ENCODE peak calls at places on chromosome 10, in ten cellular contexts. One of them, this sample, is unnamed.

GRCh38 chr10:86943316-86944030 is 13.9 kb downstream of the MMRN2 start:
- DNase-seq in mucosa of descending colon: no peak
- DNase-seq in HFF-Myc: no peak
- DNase-seq in GM13976: no peak
- DNase-seq in RWPE1: no peak
- DNase-seq in tibial artery: no peak
- DNase-seq in upper lobe of right lung: no peak
- DNase-seq in heart right ventricle: no peak
- DNase-seq in Panc1: no peak
- DNase-seq in GM20000: no peak
- DNase-seq in this sample: peak; percentile 60

GRCh38 chr10:3220853-3221252 is 48.3 kb upstream of the PITRM1 start:
- DNase-seq in mucosa of descending colon: no peak
- DNase-seq in HFF-Myc: no peak
- DNase-seq in GM13976: no peak
- DNase-seq in RWPE1: no peak
- DNase-seq in tibial artery: no peak
- DNase-seq in upper lobe of right lung: no peak
- DNase-seq in heart right ventricle: no peak
- DNase-seq in Panc1: no peak
- DNase-seq in GM20000: no peak
- DNase-seq in this sample: no peak

GRCh38 chr10:17963431-17963830 is 11.7 kb downstream of the SLC39A12 start:
- DNase-seq in mucosa of descending colon: no peak
- DNase-seq in HFF-Myc: no peak
- DNase-seq in GM13976: no peak
- DNase-seq in RWPE1: no peak
- DNase-seq in tibial artery: no peak
- DNase-seq in upper lobe of right lung: no peak
- DNase-seq in heart right ventricle: no peak
- DNase-seq in Panc1: no peak
- DNase-seq in GM20000: no peak
- DNase-seq in this sample: no peak

GRCh38 chr10:44384601-44385422 is at the start of gene CXCL12:
- DNase-seq in mucosa of descending colon: peak; percentile 35
- DNase-seq in HFF-Myc: no peak
- DNase-seq in GM13976: no peak
- DNase-seq in RWPE1: no peak
- DNase-seq in tibial artery: peak; percentile 65
- DNase-seq in upper lobe of right lung: peak; percentile 65
- DNase-seq in heart right ventricle: peak; percentile 59
- DNase-seq in Panc1: no peak
- DNase-seq in GM20000: peak; percentile 37
- DNase-seq in this sample: peak; percentile 76

GRCh38 chr10:97426776-97427570 is 982 bp downstream of the PGAM1 start:
- DNase-seq in mucosa of descending colon: peak; percentile 27
- DNase-seq in HFF-Myc: no peak
- DNase-seq in GM13976: no peak
- DNase-seq in RWPE1: no peak
- DNase-seq in tibial artery: no peak
- DNase-seq in upper lobe of right lung: no peak
- DNase-seq in heart right ventricle: no peak
- DNase-seq in Panc1: no peak
- DNase-seq in GM20000: no peak
- DNase-seq in this sample: no peak

GRCh38 chr10:4333474-4333894 is 492.5 kb upstream of the AKR1E2 start:
- DNase-seq in mucosa of descending colon: no peak
- DNase-seq in HFF-Myc: no peak
- DNase-seq in GM13976: no peak
- DNase-seq in RWPE1: no peak
- DNase-seq in tibial artery: no peak
- DNase-seq in upper lobe of right lung: no peak
- DNase-seq in heart right ventricle: no peak
- DNase-seq in Panc1: no peak
- DNase-seq in GM20000: no peak
- DNase-seq in this sample: no peak

GRCh38 chr10:63561421-63561820 is 40.2 kb downstream of the REEP3 start:
- DNase-seq in mucosa of descending colon: no peak
- DNase-seq in HFF-Myc: no peak
- DNase-seq in GM13976: no peak
- DNase-seq in RWPE1: no peak
- DNase-seq in tibial artery: no peak
- DNase-seq in upper lobe of right lung: no peak
- DNase-seq in heart right ventricle: no peak
- DNase-seq in Panc1: no peak
- DNase-seq in GM20000: no peak
- DNase-seq in this sample: no peak

GRCh38 chr10:98472171-98472570 is 25.4 kb upstream of the HPS1 start:
- DNase-seq in mucosa of descending colon: no peak
- DNase-seq in HFF-Myc: no peak
- DNase-seq in GM13976: no peak
- DNase-seq in RWPE1: no peak
- DNase-seq in tibial artery: no peak
- DNase-seq in upper lobe of right lung: no peak
- DNase-seq in heart right ventricle: no peak
- DNase-seq in Panc1: no peak
- DNase-seq in GM20000: no peak
- DNase-seq in this sample: no peak

GRCh38 chr10:17747883-17748550 is 4.0 kb upstream of the TMEM236 start:
- DNase-seq in mucosa of descending colon: no peak
- DNase-seq in HFF-Myc: no peak
- DNase-seq in GM13976: no peak
- DNase-seq in RWPE1: no peak
- DNase-seq in tibial artery: no peak
- DNase-seq in upper lobe of right lung: no peak
- DNase-seq in heart right ventricle: no peak
- DNase-seq in Panc1: no peak
- DNase-seq in GM20000: no peak
- DNase-seq in this sample: no peak

GRCh38 chr10:63115732-63116383 is 17.3 kb upstream of the NRBF2 start:
- DNase-seq in mucosa of descending colon: peak; percentile 47
- DNase-seq in HFF-Myc: no peak
- DNase-seq in GM13976: no peak
- DNase-seq in RWPE1: peak; percentile 77
- DNase-seq in tibial artery: peak; percentile 96
- DNase-seq in upper lobe of right lung: peak; percentile 75
- DNase-seq in heart right ventricle: peak; percentile 94
- DNase-seq in Panc1: no peak
- DNase-seq in GM20000: no peak
- DNase-seq in this sample: no peak

GRCh38 chr10:287029-287428 is 151.8 kb downstream of the ZMYND11 start:
- DNase-seq in mucosa of descending colon: no peak
- DNase-seq in HFF-Myc: no peak
- DNase-seq in GM13976: no peak
- DNase-seq in RWPE1: no peak
- DNase-seq in tibial artery: no peak
- DNase-seq in upper lobe of right lung: no peak
- DNase-seq in heart right ventricle: no peak
- DNase-seq in Panc1: no peak
- DNase-seq in GM20000: no peak
- DNase-seq in this sample: no peak

GRCh38 chr10:133318494-133319127 is 9.9 kb downstream of the ZNF511 start:
- DNase-seq in mucosa of descending colon: peak; percentile 73
- DNase-seq in HFF-Myc: no peak
- DNase-seq in GM13976: peak; percentile 83
- DNase-seq in RWPE1: no peak
- DNase-seq in tibial artery: no peak
- DNase-seq in upper lobe of right lung: peak; percentile 85
- DNase-seq in heart right ventricle: no peak
- DNase-seq in Panc1: no peak
- DNase-seq in GM20000: peak; percentile 75
- DNase-seq in this sample: no peak

GRCh38 chr10:76695069-76695468 is 942.5 kb downstream of the KCNMA1 start:
- DNase-seq in mucosa of descending colon: no peak
- DNase-seq in HFF-Myc: no peak
- DNase-seq in GM13976: no peak
- DNase-seq in RWPE1: no peak
- DNase-seq in tibial artery: no peak
- DNase-seq in upper lobe of right lung: no peak
- DNase-seq in heart right ventricle: no peak
- DNase-seq in Panc1: no peak
- DNase-seq in GM20000: no peak
- DNase-seq in this sample: no peak

GRCh38 chr10:76700241-76700640 is 937.4 kb downstream of the KCNMA1 start:
- DNase-seq in mucosa of descending colon: no peak
- DNase-seq in HFF-Myc: no peak
- DNase-seq in GM13976: no peak
- DNase-seq in RWPE1: no peak
- DNase-seq in tibial artery: no peak
- DNase-seq in upper lobe of right lung: no peak
- DNase-seq in heart right ventricle: no peak
- DNase-seq in Panc1: no peak
- DNase-seq in GM20000: no peak
- DNase-seq in this sample: no peak

GRCh38 chr10:76697923-76698322 is 939.7 kb downstream of the KCNMA1 start:
- DNase-seq in mucosa of descending colon: no peak
- DNase-seq in HFF-Myc: no peak
- DNase-seq in GM13976: no peak
- DNase-seq in RWPE1: no peak
- DNase-seq in tibial artery: no peak
- DNase-seq in upper lobe of right lung: no peak
- DNase-seq in heart right ventricle: no peak
- DNase-seq in Panc1: no peak
- DNase-seq in GM20000: no peak
- DNase-seq in this sample: no peak
- TF ChIP-seq CTCF in mucosa of descending colon: no peak
- TF ChIP-seq CTCF in HFF-Myc: peak; percentile 33
- TF ChIP-seq CTCF in GM13976: no peak
- TF ChIP-seq CTCF in RWPE1: no peak
- TF ChIP-seq CTCF in tibial artery: no peak
- TF ChIP-seq CTCF in upper lobe of right lung: no peak
- TF ChIP-seq CTCF in heart right ventricle: no peak
- TF ChIP-seq CTCF in Panc1: peak; percentile 4
- TF ChIP-seq CTCF in GM20000: no peak
- TF ChIP-seq CTCF in this sample: no peak

DNA sequence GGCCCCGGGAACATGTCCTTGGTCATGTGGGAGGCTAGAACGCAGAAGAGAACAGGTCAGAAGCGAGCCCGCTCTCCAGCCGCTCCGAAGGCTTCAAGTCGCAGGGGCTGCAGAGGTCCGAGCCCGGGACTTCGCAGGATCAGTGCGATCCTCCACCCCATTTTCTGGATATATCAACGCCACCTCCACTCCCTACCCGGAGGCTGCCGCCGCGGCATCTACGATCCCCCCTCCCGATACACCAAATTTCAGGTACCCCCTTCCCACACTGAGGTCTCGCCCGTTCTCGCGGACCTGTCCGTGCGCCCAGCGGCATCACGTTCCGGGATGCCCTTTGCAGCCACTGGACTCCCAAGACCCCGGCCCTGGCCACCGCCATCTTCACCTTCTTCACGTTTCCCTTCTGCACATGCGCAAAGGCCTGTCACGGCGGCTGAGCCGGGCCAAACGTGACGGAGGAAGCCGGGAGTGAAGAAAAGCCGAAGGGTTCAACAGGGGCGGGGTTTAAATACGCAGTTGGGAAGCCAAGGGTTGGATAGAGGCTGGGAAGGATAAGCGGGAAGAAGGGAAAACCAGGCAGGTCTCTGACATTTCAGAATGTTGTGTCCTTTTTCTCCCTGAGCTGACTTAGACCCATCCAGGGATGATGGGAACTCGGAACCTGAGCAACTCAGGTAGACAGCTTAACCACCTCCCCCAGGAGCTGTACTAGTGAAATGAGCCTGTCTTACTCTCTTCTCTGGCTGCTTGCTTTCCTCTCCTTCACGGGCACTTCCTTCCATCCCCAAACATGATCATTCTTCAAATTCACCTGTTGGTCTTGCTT is at the start of gene NDUFB8:
- DNase-seq in mucosa of descending colon: peak; percentile 94
- DNase-seq in HFF-Myc: peak; percentile 59
- DNase-seq in GM13976: peak; percentile 87
- DNase-seq in RWPE1: peak; percentile 83
- DNase-seq in tibial artery: peak; percentile 93
- DNase-seq in upper lobe of right lung: peak; percentile 94
- DNase-seq in heart right ventricle: peak; percentile 92
- DNase-seq in Panc1: peak; percentile 64
- DNase-seq in GM20000: peak; percentile 85
- DNase-seq in this sample: peak; percentile 91
- TF ChIP-seq CTCF in mucosa of descending colon: no peak
- TF ChIP-seq CTCF in HFF-Myc: no peak
- TF ChIP-seq CTCF in GM13976: no peak
- TF ChIP-seq CTCF in RWPE1: no peak
- TF ChIP-seq CTCF in tibial artery: no peak
- TF ChIP-seq CTCF in upper lobe of right lung: no peak
- TF ChIP-seq CTCF in heart right ventricle: no peak
- TF ChIP-seq CTCF in Panc1: no peak
- TF ChIP-seq CTCF in GM20000: no peak
- TF ChIP-seq CTCF in this sample: no peak

GRCh38 chr10:110540038-110540437 is 27.5 kb upstream of the SMC3 start:
- DNase-seq in mucosa of descending colon: no peak
- DNase-seq in HFF-Myc: no peak
- DNase-seq in GM13976: no peak
- DNase-seq in RWPE1: no peak
- DNase-seq in tibial artery: no peak
- DNase-seq in upper lobe of right lung: no peak
- DNase-seq in heart right ventricle: no peak
- DNase-seq in Panc1: no peak
- DNase-seq in GM20000: no peak
- DNase-seq in this sample: no peak

GRCh38 chr10:110533149-110533548 is 34.3 kb upstream of the SMC3 start:
- DNase-seq in mucosa of descending colon: no peak
- DNase-seq in HFF-Myc: no peak
- DNase-seq in GM13976: no peak
- DNase-seq in RWPE1: no peak
- DNase-seq in tibial artery: no peak
- DNase-seq in upper lobe of right lung: no peak
- DNase-seq in heart right ventricle: no peak
- DNase-seq in Panc1: no peak
- DNase-seq in GM20000: no peak
- DNase-seq in this sample: no peak

GRCh38 chr10:110534571-110534970 is 32.9 kb upstream of the SMC3 start:
- DNase-seq in mucosa of descending colon: no peak
- DNase-seq in HFF-Myc: no peak
- DNase-seq in GM13976: no peak
- DNase-seq in RWPE1: no peak
- DNase-seq in tibial artery: no peak
- DNase-seq in upper lobe of right lung: no peak
- DNase-seq in heart right ventricle: no peak
- DNase-seq in Panc1: no peak
- DNase-seq in GM20000: no peak
- DNase-seq in this sample: no peak

GRCh38 chr10:110531687-110532086 is 34.0 kb downstream of the DUSP5 start:
- DNase-seq in mucosa of descending colon: no peak
- DNase-seq in HFF-Myc: no peak
- DNase-seq in GM13976: no peak
- DNase-seq in RWPE1: no peak
- DNase-seq in tibial artery: no peak
- DNase-seq in upper lobe of right lung: no peak
- DNase-seq in heart right ventricle: no peak
- DNase-seq in Panc1: no peak
- DNase-seq in GM20000: no peak
- DNase-seq in this sample: no peak

GRCh38 chr10:110535958-110536891 is 31.3 kb upstream of the SMC3 start:
- DNase-seq in mucosa of descending colon: peak; percentile 43
- DNase-seq in HFF-Myc: no peak
- DNase-seq in GM13976: peak; percentile 65
- DNase-seq in RWPE1: no peak
- DNase-seq in tibial artery: no peak
- DNase-seq in upper lobe of right lung: peak; percentile 80
- DNase-seq in heart right ventricle: peak; percentile 43
- DNase-seq in Panc1: no peak
- DNase-seq in GM20000: peak; percentile 70
- DNase-seq in this sample: no peak
- TF ChIP-seq CTCF in mucosa of descending colon: no peak
- TF ChIP-seq CTCF in HFF-Myc: peak; percentile 30
- TF ChIP-seq CTCF in GM13976: no peak
- TF ChIP-seq CTCF in RWPE1: no peak
- TF ChIP-seq CTCF in tibial artery: peak; percentile 8
- TF ChIP-seq CTCF in upper lobe of right lung: peak; percentile 29
- TF ChIP-seq CTCF in heart right ventricle: peak; percentile 52
- TF ChIP-seq CTCF in Panc1: peak; percentile 2
- TF ChIP-seq CTCF in GM20000: no peak
- TF ChIP-seq CTCF in this sample: no peak

GRCh38 chr10:68901106-68901927 is at the start of gene DDX50:
- DNase-seq in mucosa of descending colon: peak; percentile 98
- DNase-seq in HFF-Myc: peak; percentile 99
- DNase-seq in GM13976: peak; percentile 94
- DNase-seq in RWPE1: peak; percentile 98
- DNase-seq in tibial artery: peak; percentile 98
- DNase-seq in upper lobe of right lung: peak; percentile 98
- DNase-seq in heart right ventricle: peak; percentile 98
- DNase-seq in Panc1: peak; percentile 99
- DNase-seq in GM20000: peak; percentile 92
- DNase-seq in this sample: peak; percentile 95
- TF ChIP-seq CTCF in mucosa of descending colon: peak; percentile 13
- TF ChIP-seq CTCF in HFF-Myc: no peak
- TF ChIP-seq CTCF in GM13976: no peak
- TF ChIP-seq CTCF in RWPE1: no peak
- TF ChIP-seq CTCF in tibial artery: peak; percentile 51
- TF ChIP-seq CTCF in upper lobe of right lung: peak; percentile 32
- TF ChIP-seq CTCF in heart right ventricle: no peak
- TF ChIP-seq CTCF in Panc1: no peak
- TF ChIP-seq CTCF in GM20000: no peak
- TF ChIP-seq CTCF in this sample: peak; percentile 59